ENCODE peak calls at places on chromosomes 13 and 19, in nine cellular contexts. One of them, this sample, is unnamed.

GRCh38 chr13:35470671-35471465 is 5.6 kb downstream of the MAB21L1 start:
- DNase-seq in lower lobe of right lung: no peak
- DNase-seq in NCI-H146: no peak
- DNase-seq in omental fat pad: no peak
- DNase-seq in heart left ventricle: peak; percentile 49
- DNase-seq in C1 segment of cervical spinal cord: no peak
- DNase-seq in cortex of kidney: no peak
- DNase-seq in T47D: no peak
- DNase-seq in EL: peak; percentile 80
- DNase-seq in this sample: no peak

GRCh38 chr13:44685641-44686040 is 109.5 kb upstream of the TSC22D1 start:
- DNase-seq in NCI-H146: no peak
- DNase-seq in lower lobe of right lung: no peak
- DNase-seq in omental fat pad: no peak
- DNase-seq in T47D: no peak
- DNase-seq in cortex of kidney: no peak
- DNase-seq in heart left ventricle: no peak
- DNase-seq in EL: no peak
- DNase-seq in C1 segment of cervical spinal cord: no peak
- DNase-seq in this sample: peak; percentile 4

GRCh38 chr19:11798391-11799296 is at the start of gene ZNF491:
- DNase-seq in omental fat pad: peak; percentile 84
- DNase-seq in NCI-H146: peak; percentile 98
- DNase-seq in C1 segment of cervical spinal cord: peak; percentile 54
- DNase-seq in EL: peak; percentile 90
- DNase-seq in cortex of kidney: no peak
- DNase-seq in T47D: peak; percentile 92
- DNase-seq in lower lobe of right lung: peak; percentile 96
- DNase-seq in heart left ventricle: peak; percentile 93
- DNase-seq in this sample: peak; percentile 94

GRCh38 chr13:93603043-93603442 is 376.4 kb downstream of the GPC6 start:
- DNase-seq in cortex of kidney: no peak
- DNase-seq in C1 segment of cervical spinal cord: no peak
- DNase-seq in EL: peak; percentile 91
- DNase-seq in omental fat pad: no peak
- DNase-seq in NCI-H146: no peak
- DNase-seq in lower lobe of right lung: no peak
- DNase-seq in heart left ventricle: no peak
- DNase-seq in T47D: no peak
- DNase-seq in this sample: no peak

GRCh38 chr19:12052571-12053169 is at the start of gene ZNF878:
- DNase-seq in heart left ventricle: peak; percentile 91
- DNase-seq in T47D: peak; percentile 98
- DNase-seq in omental fat pad: peak; percentile 80
- DNase-seq in EL: peak; percentile 96
- DNase-seq in NCI-H146: peak; percentile 99
- DNase-seq in cortex of kidney: no peak
- DNase-seq in lower lobe of right lung: peak; percentile 93
- DNase-seq in C1 segment of cervical spinal cord: peak; percentile 27
- DNase-seq in this sample: peak; percentile 96

GRCh38 chr19:58055483-58055874 is 3.6 kb upstream of the ZNF135 start:
- DNase-seq in T47D: no peak
- DNase-seq in lower lobe of right lung: no peak
- DNase-seq in NCI-H146: no peak
- DNase-seq in omental fat pad: no peak
- DNase-seq in heart left ventricle: no peak
- DNase-seq in EL: no peak
- DNase-seq in cortex of kidney: no peak
- DNase-seq in C1 segment of cervical spinal cord: no peak
- DNase-seq in this sample: no peak

GRCh38 chr13:21435710-21436151 is 23.4 kb downstream of the ZDHHC20 start:
- DNase-seq in EL: peak; percentile 86
- DNase-seq in NCI-H146: no peak
- DNase-seq in omental fat pad: no peak
- DNase-seq in heart left ventricle: peak; percentile 74
- DNase-seq in T47D: peak; percentile 12
- DNase-seq in lower lobe of right lung: peak; percentile 70
- DNase-seq in C1 segment of cervical spinal cord: no peak
- DNase-seq in cortex of kidney: no peak
- DNase-seq in this sample: peak; percentile 85

GRCh38 chr13:22848539-22849052 is 332.2 kb upstream of the SGCG start:
- DNase-seq in NCI-H146: peak; percentile 3
- DNase-seq in lower lobe of right lung: no peak
- DNase-seq in heart left ventricle: no peak
- DNase-seq in C1 segment of cervical spinal cord: no peak
- DNase-seq in omental fat pad: no peak
- DNase-seq in T47D: no peak
- DNase-seq in EL: no peak
- DNase-seq in cortex of kidney: peak; percentile 36
- DNase-seq in this sample: peak; percentile 86

GRCh38 chr13:41613471-41613870 is 156.1 kb downstream of the RGCC start:
- DNase-seq in EL: no peak
- DNase-seq in lower lobe of right lung: no peak
- DNase-seq in cortex of kidney: no peak
- DNase-seq in NCI-H146: no peak
- DNase-seq in heart left ventricle: no peak
- DNase-seq in omental fat pad: no peak
- DNase-seq in C1 segment of cervical spinal cord: no peak
- DNase-seq in T47D: no peak
- DNase-seq in this sample: no peak

GRCh38 chr19:42143341-42144234 is 11.3 kb upstream of the POU2F2 start:
- DNase-seq in heart left ventricle: no peak
- DNase-seq in cortex of kidney: no peak
- DNase-seq in T47D: peak; percentile 62
- DNase-seq in omental fat pad: no peak
- DNase-seq in C1 segment of cervical spinal cord: no peak
- DNase-seq in EL: no peak
- DNase-seq in NCI-H146: peak; percentile 24
- DNase-seq in lower lobe of right lung: no peak
- DNase-seq in this sample: no peak

GRCh38 chr19:3094638-3095374 is 644 bp downstream of the GNA11 start:
- DNase-seq in lower lobe of right lung: no peak
- DNase-seq in omental fat pad: no peak
- DNase-seq in cortex of kidney: no peak
- DNase-seq in C1 segment of cervical spinal cord: no peak
- DNase-seq in NCI-H146: no peak
- DNase-seq in heart left ventricle: no peak
- DNase-seq in T47D: no peak
- DNase-seq in EL: no peak
- DNase-seq in this sample: peak; percentile 49

GRCh38 chr19:49579947-49580263 is 451 bp downstream of the NOSIP start:
- DNase-seq in omental fat pad: no peak
- DNase-seq in T47D: no peak
- DNase-seq in C1 segment of cervical spinal cord: no peak
- DNase-seq in heart left ventricle: no peak
- DNase-seq in lower lobe of right lung: no peak
- DNase-seq in EL: no peak
- DNase-seq in cortex of kidney: no peak
- DNase-seq in NCI-H146: peak; percentile 19
- DNase-seq in this sample: no peak

GRCh38 chr13:29436291-29436690 is 159.2 kb downstream of the SLC7A1 start:
- DNase-seq in heart left ventricle: no peak
- DNase-seq in omental fat pad: no peak
- DNase-seq in cortex of kidney: no peak
- DNase-seq in lower lobe of right lung: no peak
- DNase-seq in C1 segment of cervical spinal cord: no peak
- DNase-seq in EL: peak; percentile 73
- DNase-seq in T47D: no peak
- DNase-seq in NCI-H146: no peak
- DNase-seq in this sample: no peak

This sample was measured in DMS53.